ENCODE peak calls at places on chromosomes 3 and 15, in four cellular contexts. G, S, J and B are unnamed samples.

GRCh38 chr3:60000311-60001105 is 950.7 kb upstream of the CFAP20DC start:
- DNase-seq in G (no peak), S (no peak), J (no peak), B (no peak)

GRCh38 chr3:132318451-132318850 is 1.2 kb downstream of the ACP3 start:
- DNase-seq in G (no peak), S (no peak), J (peak), B (peak)

GRCh38 chr3:172332256-172333041 is 115.8 kb downstream of the GHSR start:
- DNase-seq in G (peak), S (peak), J (peak), B (peak)

GRCh38 chr3:114218578-114219185 is 18.7 kb downstream of the ZNF80 start:
- DNase-seq in G (no peak), S (no peak), J (no peak), B (no peak)

GRCh38 chr3:11212784-11213183 is 58.5 kb downstream of the HRH1 start:
- DNase-seq in G (no peak), S (no peak), J (no peak), B (no peak)

GRCh38 chr3:14676881-14677280 is 1.9 kb downstream of the C3orf20 start:
- DNase-seq in G (no peak), S (no peak), J (no peak), B (no peak)

GRCh38 chr3:69970827-69971226 is 28.7 kb upstream of the SAMMSON start:
- DNase-seq in G (no peak), S (no peak), J (no peak), B (no peak)

GRCh38 chr3:67521053-67521646 is 133.3 kb downstream of the SUCLG2 start:
- DNase-seq in G (no peak), S (no peak), J (no peak), B (no peak)

GRCh38 chr3:179716226-179716625 is 63.4 kb downstream of the USP13 start:
- DNase-seq in G (no peak), S (no peak), J (no peak), B (no peak)

GRCh38 chr3:43759297-43759782 is 68.6 kb downstream of the ABHD5 start:
- DNase-seq in G (no peak), S (no peak), J (no peak), B (peak)

GRCh38 chr3:138944842-138945645 is 1.9 kb downstream of the FOXL2 start:
- DNase-seq in G (no peak), S (no peak), J (no peak), B (peak)

GRCh38 chr15:40379853-40380252 is 2.7 kb upstream of the KNSTRN start:
- DNase-seq in G (no peak), S (peak), J (peak), B (peak)

GRCh38 chr3:136818851-136819783 is at the start of gene SLC35G2:
- DNase-seq in G (peak), S (peak), J (peak), B (peak)

GRCh38 chr3:61681636-61682035 is 120.3 kb downstream of the PTPRG start:
- DNase-seq in G (no peak), S (no peak), J (no peak), B (no peak)

GRCh38 chr3:175651716-175652115 is 792.6 kb downstream of the NAALADL2 start:
- DNase-seq in G (no peak), S (no peak), J (no peak), B (no peak)

GRCh38 chr3:54951405-54951804 is 23.5 kb upstream of the LRTM1 start:
- DNase-seq in G (no peak), S (peak), J (peak), B (peak)

GRCh38 chr3:69941439-69942176 is 57.9 kb upstream of the SAMMSON start:
- DNase-seq in G (no peak), S (no peak), J (no peak), B (no peak)

GRCh38 chr3:170961616-170962400 is 53.4 kb upstream of the EIF5A2 start:
- DNase-seq in G (peak), S (no peak), J (peak), B (peak)

GRCh38 chr3:44476181-44476599 is 1.3 kb downstream of the ZNF445 start:
- DNase-seq in G (no peak), S (no peak), J (no peak), B (peak)

GRCh38 chr15:65956307-65956706 is 87.0 kb downstream of the RAB11A start:
- DNase-seq in G (peak), S (no peak), J (no peak), B (no peak)

GRCh38 chr15:95169701-95170459 is 938.5 kb downstream of the MCTP2 start:
- DNase-seq in G (no peak), S (peak), J (no peak), B (peak)

GRCh38 chr3:112638327-112639020 is 2.5 kb downstream of the CCDC80 start:
- DNase-seq in G (no peak), S (peak), J (no peak), B (no peak)